ENCODE peak calls at places on chromosome 21, in five cellular contexts. M, V, Z, Y and W are unnamed samples.

GRCh38 chr21:45259206-45259795 is 28.4 kb downstream of the POFUT2 start:
- DNase-seq in M (no peak), V (no peak), Z (no peak), Y (no peak), W (no peak)

GRCh38 chr21:31446206-31446900 is 102.3 kb upstream of the TIAM1 start:
- DNase-seq in M (no peak), V (no peak), Z (no peak), Y (no peak), W (no peak)

GRCh38 chr21:46667735-46668380 is 32.4 kb downstream of the PRMT2 start:
- DNase-seq in M (no peak), V (peak), Z (no peak), Y (peak), W (no peak)

GRCh38 chr21:15122241-15122640 is 57.4 kb upstream of the NRIP1 start:
- DNase-seq in M (no peak), V (no peak), Z (no peak), Y (no peak), W (no peak)

GRCh38 chr21:40254540-40255455 is 387.6 kb downstream of the PCP4 start:
- DNase-seq in M (no peak), V (no peak), Z (no peak), Y (no peak), W (no peak)

GRCh38 chr21:42632336-42632751 is 21.1 kb upstream of the PDE9A start:
- DNase-seq in M (peak), V (no peak), Z (no peak), Y (peak), W (no peak)

GRCh38 chr21:39774252-39774651 is 29.3 kb downstream of the IGSF5 start:
- DNase-seq in M (no peak), V (no peak), Z (no peak), Y (no peak), W (no peak)

GRCh38 chr21:42447732-42448131 is 44.0 kb downstream of the UBASH3A start:
- DNase-seq in M (no peak), V (no peak), Z (no peak), Y (no peak), W (no peak)

GRCh38 chr21:17742181-17742580 is 77.0 kb downstream of the C21orf91 start:
- DNase-seq in M (no peak), V (no peak), Z (no peak), Y (no peak), W (no peak)

GRCh38 chr21:25409992-25410391 is 197.3 kb downstream of the MRPL39 start:
- DNase-seq in M (no peak), V (no peak), Z (no peak), Y (no peak), W (no peak)

GRCh38 chr21:45990741-45991605 is 9.4 kb downstream of the COL6A1 start:
- DNase-seq in M (peak), V (no peak), Z (no peak), Y (no peak), W (no peak)

GRCh38 chr21:45971487-45972352 is 9.8 kb upstream of the COL6A1 start:
- DNase-seq in M (peak), V (peak), Z (no peak), Y (peak), W (no peak)

GRCh38 chr21:42456457-42456856 is 39.6 kb downstream of the RSPH1 start:
- DNase-seq in M (no peak), V (no peak), Z (no peak), Y (no peak), W (peak)

GRCh38 chr21:45262041-45262581 is 25.6 kb downstream of the POFUT2 start:
- DNase-seq in M (no peak), V (no peak), Z (no peak), Y (no peak), W (no peak)

GRCh38 chr21:37593015-37593414 is 226.4 kb downstream of the DYRK1A start:
- DNase-seq in M (no peak), V (peak), Z (no peak), Y (peak), W (no peak)

GRCh38 chr21:8993284-8993942 is 1528.0 kb upstream of the TPTE start:
- DNase-seq in M (no peak), V (no peak), Z (no peak), Y (peak), W (no peak)

GRCh38 chr21:40618216-40618615 is 228.7 kb downstream of the DSCAM start:
- DNase-seq in M (no peak), V (no peak), Z (no peak), Y (no peak), W (no peak)

GRCh38 chr21:25385912-25386474 is 221.3 kb downstream of the MRPL39 start:
- DNase-seq in M (no peak), V (peak), Z (no peak), Y (peak), W (no peak)

GRCh38 chr21:41648591-41649031 is 118.2 kb downstream of the RIPK4 start:
- DNase-seq in M (no peak), V (peak), Z (no peak), Y (no peak), W (no peak)

GRCh38 chr21:46057710-46058241 is 40.1 kb upstream of the COL6A2 start:
- DNase-seq in M (peak), V (no peak), Z (no peak), Y (no peak), W (no peak)

GRCh38 chr21:45279446-45280177 is 8.1 kb downstream of the POFUT2 start:
- DNase-seq in M (peak), V (no peak), Z (no peak), Y (no peak), W (no peak)

GRCh38 chr21:45252448-45252925 is 35.2 kb downstream of the POFUT2 start:
- DNase-seq in M (no peak), V (no peak), Z (no peak), Y (no peak), W (no peak)

GRCh38 chr21:39714331-39714730 is 30.7 kb upstream of the IGSF5 start:
- DNase-seq in M (no peak), V (no peak), Z (no peak), Y (no peak), W (no peak)

GRCh38 chr21:23789864-23790263 is 1817.4 kb downstream of the MRPL39 start:
- DNase-seq in M (no peak), V (no peak), Z (no peak), Y (no peak), W (no peak)
- H3K27ac ChIP-seq in M (no peak), V (no peak), Z (no peak), Y (no peak), W (no peak)

GRCh38 chr21:34807881-34808568 is 139.2 kb downstream of the CLIC6 start:
- DNase-seq in M (peak), V (no peak), Z (peak), Y (no peak), W (no peak)
- H3K27ac ChIP-seq in M (peak), V (peak), Z (peak), Y (no peak), W (no peak)

GRCh38 chr21:43932005-43932404 is 67.0 kb downstream of the AGPAT3 start:
- DNase-seq in M (no peak), V (no peak), Z (no peak), Y (no peak), W (no peak)
- H3K27ac ChIP-seq in M (no peak), V (no peak), Z (no peak), Y (no peak), W (no peak)

DNA sequence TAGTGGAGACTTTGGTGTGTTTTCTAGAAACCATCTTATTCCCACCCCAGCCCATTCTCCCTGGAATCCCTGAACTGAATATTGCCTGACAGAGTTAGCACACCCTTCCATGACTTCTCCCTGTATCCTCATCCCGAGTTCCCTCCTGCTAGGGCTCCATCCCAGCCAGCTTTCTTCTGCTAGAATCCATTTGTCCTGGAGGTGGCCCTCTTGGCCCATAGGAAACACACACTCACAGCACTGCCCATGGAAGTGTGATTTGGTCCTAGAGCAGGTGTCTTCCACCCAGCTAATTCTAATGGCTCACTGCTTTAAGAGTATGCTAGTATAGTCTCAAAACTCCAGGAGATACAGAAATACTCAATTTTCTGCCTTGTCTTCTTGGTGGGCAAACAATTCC is 4.1 kb downstream of the KRTAP15-1 start:
- DNase-seq in M (no peak), V (peak), Z (no peak), Y (peak), W (no peak)
- H3K27ac ChIP-seq in M (no peak), V (no peak), Z (no peak), Y (peak), W (no peak)

DNA sequence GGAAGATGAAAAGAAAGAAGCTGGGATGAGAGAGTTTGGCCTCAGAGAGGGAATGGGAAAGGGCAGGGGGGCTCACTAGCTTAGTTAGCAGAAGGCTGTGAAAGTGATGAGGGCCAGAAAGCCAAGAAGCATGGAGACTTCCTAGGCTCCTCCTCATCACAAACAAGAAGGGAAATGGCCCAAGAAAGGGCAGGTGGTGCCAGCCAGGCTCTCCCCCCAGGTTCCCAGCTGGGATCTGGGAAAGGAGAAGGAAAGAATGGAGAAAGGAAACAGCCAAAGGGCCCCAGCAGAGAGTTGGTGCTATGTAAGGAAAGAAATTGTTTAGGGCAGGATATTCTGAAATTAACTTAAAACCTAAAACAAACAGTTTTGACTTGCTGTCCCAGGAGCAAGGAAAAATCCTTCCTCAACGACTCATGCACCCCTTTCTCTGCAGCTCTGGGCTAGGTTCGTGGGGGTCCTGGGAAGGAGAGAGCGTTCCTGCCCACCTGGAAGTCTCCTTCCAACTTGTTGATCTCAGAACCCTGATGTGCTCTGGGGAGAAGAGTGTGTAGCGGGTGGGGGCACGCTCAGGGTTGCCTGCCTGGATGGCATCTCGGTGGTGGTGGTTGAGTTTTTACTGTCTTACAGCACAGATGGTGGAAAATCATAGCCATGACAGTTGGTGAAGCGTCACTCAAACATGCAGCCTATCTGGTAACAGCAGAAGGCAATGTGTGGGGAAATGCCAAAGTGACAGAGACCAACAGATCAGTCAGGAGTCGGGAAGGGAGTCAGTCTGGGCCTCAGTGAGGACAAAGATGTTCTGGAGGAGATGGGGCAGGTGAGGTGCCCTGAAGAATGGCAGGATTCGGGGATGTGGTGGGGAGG is 147.3 kb downstream of the CLIC6 start:
- DNase-seq in M (no peak), V (no peak), Z (no peak), Y (no peak), W (no peak)
- H3K27ac ChIP-seq in M (no peak), V (no peak), Z (no peak), Y (no peak), W (no peak)

DNA sequence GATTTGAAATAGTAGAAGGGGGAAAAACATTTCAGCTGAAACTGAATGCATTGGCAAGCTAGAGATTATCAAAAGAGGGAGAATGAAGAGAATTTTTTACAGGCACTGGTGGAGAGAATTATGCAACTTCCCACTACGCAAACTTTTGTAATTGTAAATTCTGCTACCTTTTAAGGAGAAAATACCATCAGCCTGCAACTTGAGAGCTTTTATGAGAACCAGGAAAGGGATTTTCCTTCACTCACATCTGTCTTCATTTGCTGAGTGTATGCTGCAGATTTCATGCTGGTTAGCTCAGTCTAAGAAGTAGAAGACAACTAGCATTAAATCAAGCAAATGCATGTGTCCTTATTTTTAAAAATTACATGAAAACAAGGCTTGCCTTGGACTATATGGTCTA is 43.7 kb downstream of the ADAMTS1 start:
- DNase-seq in M (no peak), V (no peak), Z (no peak), Y (no peak), W (no peak)
- H3K27ac ChIP-seq in M (peak), V (no peak), Z (no peak), Y (no peak), W (no peak)

GRCh38 chr21:33378081-33378480 is 25.1 kb upstream of the IFNGR2 start:
- DNase-seq in M (no peak), V (no peak), Z (no peak), Y (no peak), W (no peak)
- H3K27ac ChIP-seq in M (no peak), V (no peak), Z (no peak), Y (no peak), W (no peak)